ENCODE peak calls at places on chromosome 22, in six cellular contexts. One of them, this sample, is unnamed.

GRCh38 chr22:22397292-22397870 is 111.2 kb downstream of the ZNF280B start:
- DNase-seq in epithelial cell of esophagus: peak
- DNase-seq in cardiac muscle cell: peak
- DNase-seq in breast epithelium: peak
- DNase-seq in AG04450: no peak
- DNase-seq in fibroblast of mammary gland: peak
- DNase-seq in this sample: no peak

GRCh38 chr22:42719656-42720262 is 911 bp downstream of the A4GALT start:
- DNase-seq in epithelial cell of esophagus: peak
- DNase-seq in cardiac muscle cell: no peak
- DNase-seq in breast epithelium: no peak
- DNase-seq in AG04450: no peak
- DNase-seq in fibroblast of mammary gland: no peak
- DNase-seq in this sample: no peak

GRCh38 chr22:46578824-46579561 is 41.2 kb upstream of the GRAMD4 start:
- DNase-seq in epithelial cell of esophagus: peak
- DNase-seq in cardiac muscle cell: peak
- DNase-seq in breast epithelium: no peak
- DNase-seq in AG04450: no peak
- DNase-seq in fibroblast of mammary gland: peak
- DNase-seq in this sample: no peak

GRCh38 chr22:46297151-46297819 is 615 bp downstream of the GTSE1 start:
- DNase-seq in epithelial cell of esophagus: peak
- DNase-seq in cardiac muscle cell: peak
- DNase-seq in breast epithelium: no peak
- DNase-seq in AG04450: no peak
- DNase-seq in fibroblast of mammary gland: peak
- DNase-seq in this sample: no peak

GRCh38 chr22:20852076-20852475 is 6.5 kb downstream of the PI4KA start:
- DNase-seq in epithelial cell of esophagus: no peak
- DNase-seq in cardiac muscle cell: no peak
- DNase-seq in breast epithelium: no peak
- DNase-seq in AG04450: no peak
- DNase-seq in fibroblast of mammary gland: no peak
- DNase-seq in this sample: no peak

GRCh38 chr22:46066691-46067090 is 83.6 kb upstream of the PPARA start:
- DNase-seq in epithelial cell of esophagus: peak
- DNase-seq in cardiac muscle cell: no peak
- DNase-seq in breast epithelium: peak
- DNase-seq in AG04450: no peak
- DNase-seq in fibroblast of mammary gland: peak
- DNase-seq in this sample: no peak

GRCh38 chr22:40323681-40324083 is 22.6 kb upstream of the ADSL start:
- DNase-seq in epithelial cell of esophagus: no peak
- DNase-seq in cardiac muscle cell: no peak
- DNase-seq in breast epithelium: no peak
- DNase-seq in AG04450: no peak
- DNase-seq in fibroblast of mammary gland: peak
- DNase-seq in this sample: no peak

GRCh38 chr22:30889996-30890480 is 78.5 kb downstream of the MORC2 start:
- DNase-seq in epithelial cell of esophagus: no peak
- DNase-seq in cardiac muscle cell: no peak
- DNase-seq in breast epithelium: no peak
- DNase-seq in AG04450: no peak
- DNase-seq in fibroblast of mammary gland: no peak
- DNase-seq in this sample: no peak

GRCh38 chr22:50507421-50507990 is at the start of gene LMF2:
- DNase-seq in epithelial cell of esophagus: peak
- DNase-seq in cardiac muscle cell: no peak
- DNase-seq in breast epithelium: peak
- DNase-seq in AG04450: no peak
- DNase-seq in fibroblast of mammary gland: no peak
- DNase-seq in this sample: peak

GRCh38 chr22:50138036-50138435 is 32.5 kb upstream of the PANX2 start:
- DNase-seq in epithelial cell of esophagus: no peak
- DNase-seq in cardiac muscle cell: no peak
- DNase-seq in breast epithelium: no peak
- DNase-seq in AG04450: no peak
- DNase-seq in fibroblast of mammary gland: no peak
- DNase-seq in this sample: no peak

GRCh38 chr22:45621836-45622600 is 49.6 kb upstream of the ATXN10 start:
- DNase-seq in epithelial cell of esophagus: no peak
- DNase-seq in cardiac muscle cell: no peak
- DNase-seq in breast epithelium: no peak
- DNase-seq in AG04450: no peak
- DNase-seq in fibroblast of mammary gland: no peak
- DNase-seq in this sample: no peak

GRCh38 chr22:44898236-44898635 is 111.6 kb downstream of the PHF21B start:
- DNase-seq in epithelial cell of esophagus: no peak
- DNase-seq in cardiac muscle cell: no peak
- DNase-seq in breast epithelium: peak
- DNase-seq in AG04450: no peak
- DNase-seq in fibroblast of mammary gland: no peak
- DNase-seq in this sample: no peak

GRCh38 chr22:36510384-36510783 is 3.5 kb upstream of the FOXRED2 start:
- DNase-seq in epithelial cell of esophagus: peak
- DNase-seq in cardiac muscle cell: no peak
- DNase-seq in breast epithelium: no peak
- DNase-seq in AG04450: no peak
- DNase-seq in fibroblast of mammary gland: peak
- DNase-seq in this sample: no peak

GRCh38 chr22:31085493-31085824 is 4.3 kb downstream of the SMTN start:
- DNase-seq in epithelial cell of esophagus: no peak
- DNase-seq in cardiac muscle cell: peak
- DNase-seq in breast epithelium: no peak
- DNase-seq in AG04450: no peak
- DNase-seq in fibroblast of mammary gland: no peak
- DNase-seq in this sample: no peak

GRCh38 chr22:46845281-46846153 is 83.1 kb downstream of the TBC1D22A start:
- DNase-seq in epithelial cell of esophagus: peak
- DNase-seq in cardiac muscle cell: peak
- DNase-seq in breast epithelium: no peak
- DNase-seq in AG04450: no peak
- DNase-seq in fibroblast of mammary gland: peak
- DNase-seq in this sample: no peak

GRCh38 chr22:31857247-31857646 is 87.1 kb upstream of the YWHAH start:
- DNase-seq in epithelial cell of esophagus: peak
- DNase-seq in cardiac muscle cell: no peak
- DNase-seq in breast epithelium: no peak
- DNase-seq in AG04450: no peak
- DNase-seq in fibroblast of mammary gland: no peak
- DNase-seq in this sample: no peak

GRCh38 chr22:45978275-45978713 is 1.3 kb upstream of the WNT7B start:
- DNase-seq in epithelial cell of esophagus: no peak
- DNase-seq in cardiac muscle cell: no peak
- DNase-seq in breast epithelium: no peak
- DNase-seq in AG04450: no peak
- DNase-seq in fibroblast of mammary gland: no peak
- DNase-seq in this sample: no peak

GRCh38 chr22:25656724-25657123 is 85.3 kb upstream of the MYO18B start:
- DNase-seq in epithelial cell of esophagus: no peak
- DNase-seq in cardiac muscle cell: no peak
- DNase-seq in breast epithelium: no peak
- DNase-seq in AG04450: no peak
- DNase-seq in fibroblast of mammary gland: no peak
- DNase-seq in this sample: no peak

GRCh38 chr22:49999063-49999900 is 13.3 kb downstream of the IL17REL start:
- DNase-seq in epithelial cell of esophagus: peak
- DNase-seq in cardiac muscle cell: no peak
- DNase-seq in breast epithelium: no peak
- DNase-seq in AG04450: no peak
- DNase-seq in fibroblast of mammary gland: no peak
- DNase-seq in this sample: peak

GRCh38 chr22:30333707-30334087 is 7.0 kb upstream of the TBC1D10A start:
- DNase-seq in epithelial cell of esophagus: no peak
- DNase-seq in cardiac muscle cell: no peak
- DNase-seq in breast epithelium: no peak
- DNase-seq in AG04450: no peak
- DNase-seq in fibroblast of mammary gland: no peak
- DNase-seq in this sample: no peak

GRCh38 chr22:19769393-19769715 is 8.8 kb downstream of the TBX1 start:
- DNase-seq in epithelial cell of esophagus: no peak
- DNase-seq in cardiac muscle cell: no peak
- DNase-seq in breast epithelium: no peak
- DNase-seq in AG04450: no peak
- DNase-seq in fibroblast of mammary gland: no peak
- DNase-seq in this sample: no peak

GRCh38 chr22:30606455-30607299 is at the start of gene TCN2:
- DNase-seq in epithelial cell of esophagus: peak
- DNase-seq in cardiac muscle cell: peak
- DNase-seq in breast epithelium: peak
- DNase-seq in AG04450: no peak
- DNase-seq in fibroblast of mammary gland: peak
- DNase-seq in this sample: peak

GRCh38 chr22:19422440-19423301 is 8.9 kb downstream of the HIRA start:
- DNase-seq in epithelial cell of esophagus: no peak
- DNase-seq in cardiac muscle cell: no peak
- DNase-seq in breast epithelium: no peak
- DNase-seq in AG04450: no peak
- DNase-seq in fibroblast of mammary gland: no peak
- DNase-seq in this sample: no peak

GRCh38 chr22:33472462-33473344 is 414.5 kb upstream of the SYN3 start:
- DNase-seq in epithelial cell of esophagus: no peak
- DNase-seq in cardiac muscle cell: no peak
- DNase-seq in breast epithelium: no peak
- DNase-seq in AG04450: no peak
- DNase-seq in fibroblast of mammary gland: no peak
- DNase-seq in this sample: no peak

GRCh38 chr22:17903564-17904295 is 120.6 kb downstream of the MICAL3 start:
- DNase-seq in epithelial cell of esophagus: no peak
- DNase-seq in cardiac muscle cell: no peak
- DNase-seq in breast epithelium: no peak
- DNase-seq in AG04450: no peak
- DNase-seq in fibroblast of mammary gland: no peak
- DNase-seq in this sample: no peak
- TF ChIP-seq CTCF in epithelial cell of esophagus: no peak
- TF ChIP-seq CTCF in cardiac muscle cell: no peak
- TF ChIP-seq CTCF in breast epithelium: no peak
- TF ChIP-seq CTCF in AG04450: no peak
- TF ChIP-seq CTCF in fibroblast of mammary gland: no peak
- TF ChIP-seq CTCF in this sample: no peak

GRCh38 chr22:29265929-29266328 is 1.9 kb downstream of the RHBDD3 start:
- DNase-seq in epithelial cell of esophagus: no peak
- DNase-seq in cardiac muscle cell: no peak
- DNase-seq in breast epithelium: no peak
- DNase-seq in AG04450: no peak
- DNase-seq in fibroblast of mammary gland: peak
- DNase-seq in this sample: no peak

GRCh38 chr22:29266564-29267461 is 968 bp downstream of the RHBDD3 start:
- DNase-seq in epithelial cell of esophagus: no peak
- DNase-seq in cardiac muscle cell: peak
- DNase-seq in breast epithelium: no peak
- DNase-seq in AG04450: no peak
- DNase-seq in fibroblast of mammary gland: peak
- DNase-seq in this sample: no peak

GRCh38 chr22:29265306-29265705 is 2.5 kb downstream of the RHBDD3 start:
- DNase-seq in epithelial cell of esophagus: no peak
- DNase-seq in cardiac muscle cell: no peak
- DNase-seq in breast epithelium: no peak
- DNase-seq in AG04450: no peak
- DNase-seq in fibroblast of mammary gland: no peak
- DNase-seq in this sample: no peak

GRCh38 chr22:29260601-29261315 is 7.0 kb downstream of the RHBDD3 start:
- DNase-seq in epithelial cell of esophagus: no peak
- DNase-seq in cardiac muscle cell: no peak
- DNase-seq in breast epithelium: no peak
- DNase-seq in AG04450: no peak
- DNase-seq in fibroblast of mammary gland: no peak
- DNase-seq in this sample: no peak

DNA sequence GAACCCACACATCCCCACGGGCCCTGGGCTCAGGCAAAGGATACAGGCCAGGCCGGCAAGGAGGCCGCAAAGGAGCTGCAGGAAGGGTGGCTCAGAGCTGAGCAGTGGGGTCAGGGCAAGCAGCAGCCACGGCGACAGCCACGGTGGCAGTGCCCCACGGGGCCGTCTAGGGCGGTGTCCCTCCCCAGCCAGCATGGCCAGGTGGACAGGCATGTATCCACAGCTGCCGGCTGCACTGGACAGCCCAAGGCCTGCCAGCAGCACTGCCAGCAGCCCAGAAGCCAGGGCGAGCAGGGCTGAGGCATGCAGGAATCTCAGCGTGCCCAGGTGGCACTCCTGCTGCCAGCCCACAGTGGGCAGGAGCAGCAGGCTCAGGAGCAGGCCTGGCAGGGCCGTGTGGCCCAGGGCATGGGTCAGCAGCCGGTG is 4.0 kb downstream of the RHBDD3 start:
- DNase-seq in epithelial cell of esophagus: no peak
- DNase-seq in cardiac muscle cell: no peak
- DNase-seq in breast epithelium: no peak
- DNase-seq in AG04450: no peak
- DNase-seq in fibroblast of mammary gland: no peak
- DNase-seq in this sample: no peak
- TF ChIP-seq CTCF in epithelial cell of esophagus: no peak
- TF ChIP-seq CTCF in cardiac muscle cell: no peak
- TF ChIP-seq CTCF in breast epithelium: no peak
- TF ChIP-seq CTCF in AG04450: no peak
- TF ChIP-seq CTCF in fibroblast of mammary gland: no peak
- TF ChIP-seq CTCF in this sample: no peak

GRCh38 chr22:23547818-23548500 is 32.1 kb downstream of the IGLL1 start:
- DNase-seq in epithelial cell of esophagus: no peak
- DNase-seq in cardiac muscle cell: no peak
- DNase-seq in breast epithelium: no peak
- DNase-seq in AG04450: no peak
- DNase-seq in fibroblast of mammary gland: no peak
- DNase-seq in this sample: no peak
- TF ChIP-seq CTCF in epithelial cell of esophagus: no peak
- TF ChIP-seq CTCF in cardiac muscle cell: no peak
- TF ChIP-seq CTCF in breast epithelium: no peak
- TF ChIP-seq CTCF in AG04450: no peak
- TF ChIP-seq CTCF in fibroblast of mammary gland: no peak
- TF ChIP-seq CTCF in this sample: no peak

DNA sequence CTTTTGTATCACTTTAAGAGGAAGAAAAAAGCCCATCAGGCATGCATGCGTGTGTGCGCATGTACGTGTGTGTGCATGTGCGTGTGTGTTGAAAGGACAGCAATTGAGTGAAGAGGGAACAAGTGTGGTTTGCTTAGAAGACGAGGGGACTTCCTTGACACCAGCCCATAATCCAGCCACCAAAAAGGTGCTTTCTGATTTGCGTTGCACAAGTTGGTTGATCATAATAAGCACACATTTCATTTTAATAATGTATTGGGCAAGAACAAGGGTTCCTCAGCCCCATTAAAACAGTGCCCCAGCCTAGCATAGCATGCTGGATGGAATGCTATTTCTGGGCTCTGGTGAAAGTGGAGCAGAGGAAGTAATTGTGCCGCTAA is 493.1 kb downstream of the MIAT start:
- DNase-seq in epithelial cell of esophagus: peak
- DNase-seq in cardiac muscle cell: no peak
- DNase-seq in breast epithelium: no peak
- DNase-seq in AG04450: no peak
- DNase-seq in fibroblast of mammary gland: no peak
- DNase-seq in this sample: no peak
- TF ChIP-seq CTCF in epithelial cell of esophagus: no peak
- TF ChIP-seq CTCF in cardiac muscle cell: no peak
- TF ChIP-seq CTCF in breast epithelium: no peak
- TF ChIP-seq CTCF in AG04450: no peak
- TF ChIP-seq CTCF in fibroblast of mammary gland: no peak
- TF ChIP-seq CTCF in this sample: no peak

This sample was measured in omental fat pad.